ENCODE peak calls at places on chromosomes 3 and 15, in eight cellular contexts. O is ovary; I is A549; M is psoas muscle; G is CD8-positive, alpha-beta T cell; D is IMR-90; Y is astrocyte; N is AG04449. L is an unnamed sample.

GRCh38 chr3:43055806-43056770 is 49.8 kb downstream of the POMGNT2 start:
- DNase-seq in N (no peak), O (no peak), I (no peak), Y (no peak), M (no peak), G (no peak), D (no peak), L (no peak)

GRCh38 chr3:170331143-170331542 is 26.4 kb upstream of the SKIL start:
- DNase-seq in Y (no peak), O (no peak), I (no peak), G (no peak), D (no peak), N (no peak), M (no peak), L (no peak)

GRCh38 chr3:37250435-37250834 is 76.1 kb upstream of the LRRFIP2 start:
- DNase-seq in I (no peak), Y (peak; percentile 14), O (no peak), M (no peak), N (no peak), G (no peak), D (peak; percentile 19), L (no peak)

GRCh38 chr3:4930501-4930900 is 48.7 kb upstream of the BHLHE40 start:
- DNase-seq in O (no peak), I (no peak), N (no peak), Y (no peak), M (no peak), D (no peak), G (no peak), L (no peak)

GRCh38 chr15:73081321-73081958 is 29.2 kb downstream of the NEO1 start:
- DNase-seq in I (peak; percentile 28), N (no peak), G (no peak), M (peak; percentile 8), Y (peak; percentile 43), O (no peak), D (peak; percentile 71), L (no peak)

GRCh38 chr3:40464339-40465110 is 7.4 kb downstream of the RPL14 start:
- DNase-seq in G (no peak), N (no peak), Y (no peak), I (no peak), O (no peak), M (no peak), D (no peak), L (no peak)

GRCh38 chr3:73766599-73767378 is 142.0 kb upstream of the PDZRN3 start:
- DNase-seq in N (peak; percentile 57), M (no peak), G (no peak), D (peak; percentile 80), I (no peak), O (no peak), Y (peak; percentile 71), L (no peak)

GRCh38 chr3:195260286-195260905 is 10.6 kb downstream of the XXYLT1 start:
- DNase-seq in O (no peak), Y (no peak), N (no peak), G (peak; percentile 24), M (no peak), D (no peak), I (no peak), L (no peak)

GRCh38 chr15:39506146-39506545 is 74.7 kb upstream of the THBS1 start:
- DNase-seq in G (no peak), O (no peak), I (no peak), D (peak; percentile 61), N (no peak), Y (peak; percentile 91), M (no peak), L (peak; percentile 40)

GRCh38 chr15:39735120-39735717 is 47.4 kb downstream of the FSIP1 start:
- DNase-seq in M (no peak), N (no peak), O (no peak), G (no peak), D (peak; percentile 62), Y (no peak), I (no peak), L (no peak)

GRCh38 chr3:72155391-72156064 is 370.6 kb upstream of the PROK2 start:
- DNase-seq in Y (peak; percentile 98), N (peak; percentile 98), D (peak; percentile 98), G (no peak), M (peak; percentile 60), O (peak; percentile 76), I (peak; percentile 41), L (no peak)

GRCh38 chr15:74402873-74403589 is 30.7 kb downstream of the SEMA7A start:
- DNase-seq in O (no peak), M (no peak), Y (no peak), I (no peak), G (peak; percentile 58), D (no peak), N (no peak), L (no peak)

GRCh38 chr3:169774186-169774585 is 990 bp downstream of the MYNN start:
- DNase-seq in M (no peak), I (no peak), G (no peak), Y (no peak), D (peak; percentile 9), O (no peak), N (no peak), L (no peak)

GRCh38 chr3:83928391-83928790 is 1030.4 kb upstream of the CADM2 start:
- DNase-seq in I (no peak), Y (no peak), M (no peak), D (no peak), G (no peak), N (no peak), O (no peak), L (no peak)

DNA sequence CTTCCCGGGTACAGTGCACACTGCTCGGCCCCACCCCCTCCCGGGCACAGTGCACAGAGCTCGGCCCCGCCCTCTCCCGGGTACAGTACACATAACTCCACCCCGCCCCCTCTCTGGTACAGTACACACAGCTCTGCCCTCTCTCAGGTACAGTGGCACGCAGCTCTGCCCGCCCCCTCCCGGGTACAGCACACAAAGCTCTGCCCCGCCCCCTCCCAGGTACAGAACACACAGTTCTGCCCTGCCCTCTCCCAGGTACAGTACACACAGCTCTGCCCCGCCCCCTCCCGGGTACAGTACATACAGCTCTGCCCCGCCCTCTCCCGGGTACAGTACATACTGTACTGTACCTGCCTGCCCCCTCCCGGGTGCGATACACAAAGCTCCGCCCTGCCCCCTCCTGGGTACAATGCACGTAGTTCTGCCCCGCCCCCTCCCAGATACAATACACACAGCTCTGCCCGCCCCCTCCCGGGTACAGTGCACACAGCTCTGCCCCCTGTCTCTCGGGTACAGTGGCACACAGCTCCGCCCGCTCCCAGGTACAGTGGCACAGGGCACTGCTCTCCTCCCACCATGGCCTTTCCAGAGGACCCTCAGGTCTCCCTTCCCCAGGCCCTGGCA is 16.4 kb upstream of the PRR20G start:
- DNase-seq in Y (no peak), M (no peak), O (no peak), I (peak; percentile 17), D (no peak), G (no peak), N (no peak), L (no peak)
- TF ChIP-seq CTCF in Y (no peak), M (no peak), O (no peak), I (no peak), D (no peak), G (no peak), N (no peak), L (no peak)

GRCh38 chr15:88906551-88906950 is 6.6 kb downstream of the MFGE8 start:
- DNase-seq in O (no peak), Y (no peak), I (no peak), G (no peak), N (no peak), D (no peak), M (no peak), L (no peak)

GRCh38 chr15:88908123-88908522 is 5.1 kb downstream of the MFGE8 start:
- DNase-seq in M (no peak), Y (no peak), G (no peak), I (no peak), O (no peak), D (no peak), N (no peak), L (no peak)

GRCh38 chr15:88909956-88910831 is 3.0 kb downstream of the MFGE8 start:
- DNase-seq in I (no peak), N (no peak), O (no peak), Y (no peak), G (no peak), D (no peak), M (peak; percentile 66), L (no peak)

GRCh38 chr15:88907111-88907510 is 6.1 kb downstream of the MFGE8 start:
- DNase-seq in O (no peak), Y (no peak), M (no peak), N (no peak), I (no peak), D (no peak), G (no peak), L (no peak)

DNA sequence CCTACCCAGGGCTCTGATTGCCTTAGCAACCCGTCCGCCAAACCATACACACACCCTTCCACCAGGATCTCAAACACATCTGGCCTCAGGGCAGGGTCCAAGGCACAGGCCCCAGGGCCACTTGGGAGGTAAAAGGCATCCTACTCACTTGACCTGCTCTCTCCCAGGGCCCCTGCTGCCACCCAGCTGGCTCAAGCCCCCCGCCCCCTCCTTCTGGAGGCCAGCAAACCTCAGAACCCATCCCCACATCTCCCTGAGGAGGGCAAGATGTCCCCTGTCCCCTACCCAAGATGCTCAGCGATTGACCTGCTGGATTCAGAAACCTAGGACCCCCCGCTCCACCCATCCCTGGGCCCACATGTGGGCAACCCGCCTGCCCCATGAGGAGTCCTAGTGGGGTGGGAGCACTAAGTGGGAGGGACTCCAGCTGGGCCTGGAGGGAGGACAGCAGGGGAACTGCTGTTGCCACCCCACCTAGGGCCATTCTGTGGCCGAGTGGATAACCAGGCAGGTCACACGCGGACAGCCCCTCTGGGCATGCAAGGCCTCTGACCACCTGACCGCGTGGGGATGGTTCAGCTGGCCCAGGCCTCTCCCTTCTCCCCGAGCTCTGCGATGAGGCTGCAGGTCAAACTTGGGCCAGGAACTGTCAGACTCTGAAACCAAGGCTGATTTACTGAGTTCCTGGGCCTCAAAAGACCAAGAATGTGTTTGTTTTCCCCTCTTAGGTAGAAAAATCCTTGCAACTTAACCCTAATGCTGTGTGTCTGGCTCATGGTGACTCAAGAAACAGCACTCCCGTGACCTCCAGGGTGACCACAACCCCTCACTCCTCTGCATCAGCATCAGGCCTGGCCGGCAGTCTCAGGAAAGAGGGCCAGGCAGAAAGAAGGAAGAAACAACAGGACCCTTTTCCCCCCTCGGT is 4.2 kb downstream of the MFGE8 start:
- DNase-seq in Y (peak; percentile 57), O (peak; percentile 44), N (no peak), D (peak; percentile 73), M (no peak), G (no peak), I (no peak), L (no peak)
- H3K4me3 ChIP-seq in Y (no peak overlapping the region), O (no peak overlapping the region), N (peak overlapping the region; percentile 65), D (no peak overlapping the region), M (peak overlapping the region; percentile 92), G (no peak overlapping the region), I (no peak overlapping the region), L (no peak overlapping the region)

DNA sequence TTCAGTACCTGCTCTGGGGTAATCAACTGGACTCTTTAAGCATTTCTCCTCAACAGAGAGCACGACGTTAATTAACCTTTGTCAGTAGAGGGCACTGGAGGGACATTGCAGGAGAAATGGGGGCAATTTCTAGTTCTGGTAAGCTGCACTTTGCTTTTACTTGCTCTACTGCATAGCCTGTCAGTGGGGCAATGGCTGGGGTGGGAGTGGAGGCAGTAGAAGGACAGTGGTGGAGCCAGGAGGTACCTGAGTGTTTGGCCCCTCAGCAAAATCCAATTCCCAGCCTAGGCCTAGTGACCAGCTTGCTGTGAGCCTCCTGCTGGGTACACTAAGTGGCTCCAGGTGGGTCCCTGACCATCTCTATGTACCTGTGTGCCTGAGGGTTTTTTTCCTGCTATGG is 18.3 kb upstream of the MED12L start:
- DNase-seq in Y (no peak), O (no peak), I (no peak), G (no peak), N (no peak), M (no peak), D (no peak), L (no peak)
- TF ChIP-seq CTCF in Y (no peak), O (no peak), I (peak; percentile 44), G (no peak), N (no peak), M (no peak), D (peak; percentile 13), L (peak; percentile 27)

GRCh38 chr3:126181398-126181725 is 976 bp upstream of the ALDH1L1 start:
- DNase-seq in D (no peak), I (no peak), M (no peak), G (no peak), Y (no peak), N (no peak), O (no peak), L (no peak)
- H3K4me3 ChIP-seq in D (no peak overlapping the region), I (no peak overlapping the region), M (peak overlapping the region; percentile 82), G (no peak overlapping the region), Y (peak overlapping the region; percentile 48), N (peak overlapping the region; percentile 50), O (peak overlapping the region; percentile 64), L (no peak overlapping the region)

L was measured in retinal pigment epithelial cell.